ENCODE peak calls at places on chromosomes 16 and 17, in nine cellular contexts. One of them, this sample, is unnamed.

GRCh38 chr17:77453613-77454559 is 313.1 kb downstream of the SEC14L1 start:
- DNase-seq in lower lobe of right lung: no peak
- DNase-seq in A549: no peak
- DNase-seq in Caco-2: no peak
- DNase-seq in BJ: no peak
- DNase-seq in body of pancreas: peak; percentile 68
- DNase-seq in ovary: no peak
- DNase-seq in cardiac fibroblast: no peak
- DNase-seq in heart left ventricle: no peak
- DNase-seq in this sample: no peak

GRCh38 chr16:84599528-84600202 is 18.2 kb downstream of the COTL1 start:
- DNase-seq in lower lobe of right lung: peak; percentile 89
- DNase-seq in A549: peak; percentile 46
- DNase-seq in Caco-2: no peak
- DNase-seq in BJ: no peak
- DNase-seq in body of pancreas: peak; percentile 26
- DNase-seq in ovary: peak; percentile 43
- DNase-seq in cardiac fibroblast: peak; percentile 86
- DNase-seq in heart left ventricle: peak; percentile 48
- DNase-seq in this sample: no peak

GRCh38 chr17:21251611-21252010 is 1.6 kb downstream of the NATD1 start:
- DNase-seq in lower lobe of right lung: no peak
- DNase-seq in A549: no peak
- DNase-seq in Caco-2: no peak
- DNase-seq in BJ: no peak
- DNase-seq in body of pancreas: no peak
- DNase-seq in ovary: no peak
- DNase-seq in cardiac fibroblast: no peak
- DNase-seq in heart left ventricle: no peak
- DNase-seq in this sample: no peak

GRCh38 chr16:85162478-85163277 is 50.4 kb upstream of the CIBAR2 start:
- DNase-seq in lower lobe of right lung: no peak
- DNase-seq in A549: no peak
- DNase-seq in Caco-2: no peak
- DNase-seq in BJ: no peak
- DNase-seq in body of pancreas: no peak
- DNase-seq in ovary: peak; percentile 71
- DNase-seq in cardiac fibroblast: peak; percentile 82
- DNase-seq in heart left ventricle: no peak
- DNase-seq in this sample: no peak

GRCh38 chr16:14024300-14024699 is 46.8 kb upstream of the MRTFB start:
- DNase-seq in lower lobe of right lung: no peak
- DNase-seq in A549: no peak
- DNase-seq in Caco-2: no peak
- DNase-seq in BJ: no peak
- DNase-seq in body of pancreas: no peak
- DNase-seq in ovary: no peak
- DNase-seq in cardiac fibroblast: peak; percentile 35
- DNase-seq in heart left ventricle: no peak
- DNase-seq in this sample: no peak

GRCh38 chr17:794876-795275 is 12.7 kb downstream of the MRM3 start:
- DNase-seq in lower lobe of right lung: peak; percentile 81
- DNase-seq in A549: peak; percentile 79
- DNase-seq in Caco-2: peak; percentile 31
- DNase-seq in BJ: no peak
- DNase-seq in body of pancreas: peak; percentile 96
- DNase-seq in ovary: peak; percentile 84
- DNase-seq in cardiac fibroblast: peak; percentile 75
- DNase-seq in heart left ventricle: peak; percentile 85
- DNase-seq in this sample: no peak

GRCh38 chr16:65274576-65274975 is 152.7 kb upstream of the CDH11 start:
- DNase-seq in lower lobe of right lung: no peak
- DNase-seq in A549: no peak
- DNase-seq in Caco-2: no peak
- DNase-seq in BJ: peak; percentile 7
- DNase-seq in body of pancreas: no peak
- DNase-seq in ovary: no peak
- DNase-seq in cardiac fibroblast: no peak
- DNase-seq in heart left ventricle: no peak
- DNase-seq in this sample: no peak

GRCh38 chr17:30333503-30334240 is at the start of gene TMIGD1:
- DNase-seq in lower lobe of right lung: no peak
- DNase-seq in A549: no peak
- DNase-seq in Caco-2: no peak
- DNase-seq in BJ: no peak
- DNase-seq in body of pancreas: no peak
- DNase-seq in ovary: no peak
- DNase-seq in cardiac fibroblast: no peak
- DNase-seq in heart left ventricle: no peak
- DNase-seq in this sample: no peak

DNA sequence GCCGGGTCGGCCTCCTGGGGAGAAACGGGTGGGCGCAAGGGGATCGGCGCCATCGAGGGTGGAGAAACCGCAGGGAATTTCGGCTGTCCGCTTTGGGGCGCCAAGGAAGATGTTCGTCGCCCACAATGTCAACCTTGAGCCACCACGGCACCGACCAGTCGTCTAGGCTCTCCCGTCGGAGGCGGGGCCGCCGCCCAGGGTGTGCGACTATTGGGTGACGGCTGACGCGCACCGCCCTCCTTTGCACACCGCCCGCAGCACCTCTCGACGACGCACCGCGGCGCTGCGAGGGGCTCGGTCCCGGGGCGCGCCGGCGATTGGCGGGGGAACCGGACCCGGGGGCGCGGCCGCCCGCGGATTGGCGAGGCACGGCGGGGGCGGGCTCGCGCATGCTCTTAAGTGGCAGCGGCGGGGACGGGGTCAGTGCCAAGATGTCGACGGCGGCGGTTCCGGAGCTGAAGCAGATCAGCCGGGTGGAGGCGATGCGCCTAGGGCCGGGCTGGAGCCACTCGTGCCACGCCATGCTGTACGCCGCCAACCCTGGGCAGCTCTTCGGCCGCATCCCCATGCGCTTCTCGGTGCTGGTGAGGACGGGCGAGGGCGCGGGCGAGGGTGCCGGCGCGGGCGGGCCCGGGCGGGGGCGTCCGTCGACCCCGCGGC is at the start of gene NUDT16L1:
- DNase-seq in lower lobe of right lung: peak; percentile 98
- DNase-seq in A549: peak; percentile 92
- DNase-seq in Caco-2: peak; percentile 97
- DNase-seq in BJ: peak; percentile 70
- DNase-seq in body of pancreas: peak; percentile 97
- DNase-seq in ovary: peak; percentile 96
- DNase-seq in cardiac fibroblast: peak; percentile 91
- DNase-seq in heart left ventricle: peak; percentile 97
- DNase-seq in this sample: peak; percentile 65
- TF ChIP-seq CTCF in lower lobe of right lung: peak; percentile 42
- TF ChIP-seq CTCF in A549: no peak
- TF ChIP-seq CTCF in Caco-2: no peak
- TF ChIP-seq CTCF in BJ: no peak
- TF ChIP-seq CTCF in body of pancreas: no peak
- TF ChIP-seq CTCF in ovary: no peak
- TF ChIP-seq CTCF in cardiac fibroblast: no peak
- TF ChIP-seq CTCF in heart left ventricle: peak; percentile 62
- TF ChIP-seq CTCF in this sample: no peak

GRCh38 chr16:24270721-24271120 is 14.6 kb downstream of the CACNG3 start:
- DNase-seq in lower lobe of right lung: no peak
- DNase-seq in A549: no peak
- DNase-seq in Caco-2: no peak
- DNase-seq in BJ: no peak
- DNase-seq in body of pancreas: no peak
- DNase-seq in ovary: no peak
- DNase-seq in cardiac fibroblast: no peak
- DNase-seq in heart left ventricle: no peak
- DNase-seq in this sample: no peak

GRCh38 chr16:24273511-24273910 is 17.4 kb downstream of the CACNG3 start:
- DNase-seq in lower lobe of right lung: no peak
- DNase-seq in A549: peak; percentile 10
- DNase-seq in Caco-2: no peak
- DNase-seq in BJ: no peak
- DNase-seq in body of pancreas: no peak
- DNase-seq in ovary: no peak
- DNase-seq in cardiac fibroblast: peak; percentile 40
- DNase-seq in heart left ventricle: no peak
- DNase-seq in this sample: no peak

GRCh38 chr16:24279982-24280381 is 23.8 kb downstream of the CACNG3 start:
- DNase-seq in lower lobe of right lung: no peak
- DNase-seq in A549: no peak
- DNase-seq in Caco-2: no peak
- DNase-seq in BJ: no peak
- DNase-seq in body of pancreas: no peak
- DNase-seq in ovary: no peak
- DNase-seq in cardiac fibroblast: no peak
- DNase-seq in heart left ventricle: no peak
- DNase-seq in this sample: no peak

GRCh38 chr16:24272379-24272778 is 16.2 kb downstream of the CACNG3 start:
- DNase-seq in lower lobe of right lung: no peak
- DNase-seq in A549: no peak
- DNase-seq in Caco-2: no peak
- DNase-seq in BJ: no peak
- DNase-seq in body of pancreas: no peak
- DNase-seq in ovary: no peak
- DNase-seq in cardiac fibroblast: no peak
- DNase-seq in heart left ventricle: no peak
- DNase-seq in this sample: no peak

DNA sequence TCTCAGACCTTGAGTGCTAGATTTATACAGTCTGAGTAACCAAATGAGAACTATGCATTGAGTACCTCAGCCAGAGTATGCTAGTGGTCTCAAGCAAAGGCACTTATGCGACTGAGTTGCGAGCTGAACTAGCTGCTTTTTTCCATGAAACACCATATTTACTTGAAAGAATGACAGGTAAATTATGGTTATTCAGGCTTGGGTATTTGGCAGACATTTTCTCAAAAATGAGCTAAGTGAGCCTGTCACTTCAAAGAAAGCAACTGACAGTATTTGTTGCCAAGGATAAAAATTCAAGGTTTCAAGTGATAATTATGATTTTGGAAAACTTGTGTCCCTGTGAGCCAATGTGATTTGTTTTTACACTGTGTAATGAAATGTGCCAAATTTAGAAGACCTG is 19.3 kb downstream of the CACNG3 start:
- DNase-seq in lower lobe of right lung: no peak
- DNase-seq in A549: no peak
- DNase-seq in Caco-2: no peak
- DNase-seq in BJ: no peak
- DNase-seq in body of pancreas: no peak
- DNase-seq in ovary: no peak
- DNase-seq in cardiac fibroblast: no peak
- DNase-seq in heart left ventricle: no peak
- DNase-seq in this sample: no peak
- H3K4me3 ChIP-seq in lower lobe of right lung: no peak overlapping the region
- H3K4me3 ChIP-seq in A549: no peak overlapping the region
- H3K4me3 ChIP-seq in Caco-2: no peak overlapping the region
- H3K4me3 ChIP-seq in BJ: no peak overlapping the region
- H3K4me3 ChIP-seq in body of pancreas: no peak overlapping the region
- H3K4me3 ChIP-seq in ovary: no peak overlapping the region
- H3K4me3 ChIP-seq in cardiac fibroblast: no peak overlapping the region
- H3K4me3 ChIP-seq in heart left ventricle: no peak overlapping the region
- H3K4me3 ChIP-seq in this sample: no peak overlapping the region

GRCh38 chr17:8158267-8159031 is 4.3 kb downstream of the VAMP2 start:
- DNase-seq in lower lobe of right lung: peak; percentile 93
- DNase-seq in A549: peak; percentile 95
- DNase-seq in Caco-2: peak; percentile 86
- DNase-seq in BJ: no peak
- DNase-seq in body of pancreas: peak; percentile 94
- DNase-seq in ovary: peak; percentile 93
- DNase-seq in cardiac fibroblast: peak; percentile 95
- DNase-seq in heart left ventricle: peak; percentile 91
- DNase-seq in this sample: peak; percentile 78

GRCh38 chr17:8153957-8154607 is 1.9 kb upstream of the PER1 start:
- DNase-seq in lower lobe of right lung: peak; percentile 99
- DNase-seq in A549: peak; percentile 99
- DNase-seq in Caco-2: peak; percentile 88
- DNase-seq in BJ: peak; percentile 97
- DNase-seq in body of pancreas: peak; percentile 100
- DNase-seq in ovary: peak; percentile 100
- DNase-seq in cardiac fibroblast: peak; percentile 100
- DNase-seq in heart left ventricle: peak; percentile 100
- DNase-seq in this sample: peak; percentile 96

GRCh38 chr17:8155341-8156173 is 3.4 kb upstream of the PER1 start:
- DNase-seq in lower lobe of right lung: peak; percentile 45
- DNase-seq in A549: no peak
- DNase-seq in Caco-2: no peak
- DNase-seq in BJ: no peak
- DNase-seq in body of pancreas: peak; percentile 65
- DNase-seq in ovary: peak; percentile 65
- DNase-seq in cardiac fibroblast: peak; percentile 38
- DNase-seq in heart left ventricle: no peak
- DNase-seq in this sample: no peak

GRCh38 chr17:8154608-8155152 is 2.5 kb upstream of the PER1 start:
- DNase-seq in lower lobe of right lung: no peak
- DNase-seq in A549: no peak
- DNase-seq in Caco-2: no peak
- DNase-seq in BJ: no peak
- DNase-seq in body of pancreas: no peak
- DNase-seq in ovary: no peak
- DNase-seq in cardiac fibroblast: peak; percentile 34
- DNase-seq in heart left ventricle: no peak
- DNase-seq in this sample: no peak

GRCh38 chr17:8156174-8156992 is 4.2 kb upstream of the PER1 start:
- DNase-seq in lower lobe of right lung: peak; percentile 100
- DNase-seq in A549: peak; percentile 100
- DNase-seq in Caco-2: peak; percentile 97
- DNase-seq in BJ: peak; percentile 100
- DNase-seq in body of pancreas: peak; percentile 100
- DNase-seq in ovary: peak; percentile 100
- DNase-seq in cardiac fibroblast: peak; percentile 100
- DNase-seq in heart left ventricle: peak; percentile 100
- DNase-seq in this sample: peak; percentile 100
- TF ChIP-seq CTCF in lower lobe of right lung: peak; percentile 5
- TF ChIP-seq CTCF in A549: no peak
- TF ChIP-seq CTCF in Caco-2: no peak
- TF ChIP-seq CTCF in BJ: peak; percentile 7
- TF ChIP-seq CTCF in body of pancreas: no peak
- TF ChIP-seq CTCF in ovary: no peak
- TF ChIP-seq CTCF in cardiac fibroblast: no peak
- TF ChIP-seq CTCF in heart left ventricle: peak; percentile 28
- TF ChIP-seq CTCF in this sample: no peak

GRCh38 chr16:19014456-19014855 is 30.7 kb downstream of the TMC7 start:
- DNase-seq in lower lobe of right lung: peak; percentile 65
- DNase-seq in A549: peak; percentile 73
- DNase-seq in Caco-2: no peak
- DNase-seq in BJ: no peak
- DNase-seq in body of pancreas: no peak
- DNase-seq in ovary: no peak
- DNase-seq in cardiac fibroblast: peak; percentile 38
- DNase-seq in heart left ventricle: peak; percentile 24
- DNase-seq in this sample: no peak

GRCh38 chr16:19008245-19008644 is 24.5 kb downstream of the TMC7 start:
- DNase-seq in lower lobe of right lung: no peak
- DNase-seq in A549: no peak
- DNase-seq in Caco-2: no peak
- DNase-seq in BJ: peak; percentile 27
- DNase-seq in body of pancreas: no peak
- DNase-seq in ovary: no peak
- DNase-seq in cardiac fibroblast: peak; percentile 70
- DNase-seq in heart left ventricle: no peak
- DNase-seq in this sample: peak; percentile 82

GRCh38 chr16:19006446-19007315 is 22.9 kb downstream of the TMC7 start:
- DNase-seq in lower lobe of right lung: no peak
- DNase-seq in A549: no peak
- DNase-seq in Caco-2: no peak
- DNase-seq in BJ: no peak
- DNase-seq in body of pancreas: no peak
- DNase-seq in ovary: no peak
- DNase-seq in cardiac fibroblast: no peak
- DNase-seq in heart left ventricle: no peak
- DNase-seq in this sample: no peak

GRCh38 chr16:19008770-19009169 is 25.0 kb downstream of the TMC7 start:
- DNase-seq in lower lobe of right lung: no peak
- DNase-seq in A549: no peak
- DNase-seq in Caco-2: no peak
- DNase-seq in BJ: peak; percentile 36
- DNase-seq in body of pancreas: no peak
- DNase-seq in ovary: no peak
- DNase-seq in cardiac fibroblast: peak; percentile 47
- DNase-seq in heart left ventricle: no peak
- DNase-seq in this sample: peak; percentile 76

DNA sequence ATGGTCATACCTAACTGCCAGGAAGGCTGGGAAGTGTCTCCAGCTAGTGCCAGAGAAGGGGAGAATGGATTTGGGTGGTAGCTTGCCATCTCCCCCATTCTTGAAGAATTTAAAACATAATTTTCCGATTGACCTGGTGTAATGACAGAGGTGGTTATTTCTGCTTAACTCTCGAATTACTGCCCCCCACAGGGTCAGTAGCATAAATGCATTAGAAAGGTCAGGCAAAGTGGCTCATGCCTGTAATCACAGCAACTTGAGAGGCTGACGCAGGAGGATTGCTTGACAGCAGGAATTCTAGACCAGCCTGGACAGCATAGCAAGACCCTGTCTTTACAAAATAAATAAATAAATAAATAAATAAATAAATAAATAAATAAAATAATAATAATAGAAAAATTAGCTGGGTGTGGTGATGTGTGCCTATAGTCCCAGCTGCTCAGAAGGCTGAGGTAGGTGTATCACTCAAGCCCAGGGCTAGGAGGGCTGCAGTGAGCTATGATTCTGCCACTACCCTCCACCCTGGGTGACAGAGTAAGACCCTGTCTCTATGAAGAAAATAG is 27.5 kb downstream of the TMC7 start:
- DNase-seq in lower lobe of right lung: no peak
- DNase-seq in A549: no peak
- DNase-seq in Caco-2: no peak
- DNase-seq in BJ: no peak
- DNase-seq in body of pancreas: no peak
- DNase-seq in ovary: no peak
- DNase-seq in cardiac fibroblast: no peak
- DNase-seq in heart left ventricle: no peak
- DNase-seq in this sample: no peak
- H3K4me3 ChIP-seq in lower lobe of right lung: no peak overlapping the region
- H3K4me3 ChIP-seq in A549: no peak overlapping the region
- H3K4me3 ChIP-seq in Caco-2: no peak overlapping the region
- H3K4me3 ChIP-seq in BJ: no peak overlapping the region
- H3K4me3 ChIP-seq in body of pancreas: no peak overlapping the region
- H3K4me3 ChIP-seq in ovary: no peak overlapping the region
- H3K4me3 ChIP-seq in cardiac fibroblast: no peak overlapping the region
- H3K4me3 ChIP-seq in heart left ventricle: no peak overlapping the region
- H3K4me3 ChIP-seq in this sample: no peak overlapping the region

This sample was measured in HFF-Myc.